ENCODE peak calls at places on chromosomes 2 and 18, in five cellular contexts. U, B, R, O and A are unnamed samples.

GRCh38 chr18:25834061-25834460 is 256.4 kb downstream of the SS18 start:
- DNase-seq in U (no peak), B (no peak), R (no peak), O (no peak), A (no peak)

GRCh38 chr18:55287935-55288868 is 299.8 kb downstream of the TCF4 start:
- DNase-seq in U (no peak), B (no peak), R (no peak), O (no peak), A (no peak)

GRCh38 chr2:226868331-226868730 is 32.5 kb downstream of the RHBDD1 start:
- DNase-seq in U (peak), B (no peak), R (no peak), O (no peak), A (no peak)

GRCh38 chr2:1550658-1551316 is 137.5 kb downstream of the TPO start:
- DNase-seq in U (peak), B (peak), R (no peak), O (no peak), A (peak)

GRCh38 chr2:159600752-159601151 is 15.6 kb downstream of the BAZ2B start:
- DNase-seq in U (peak), B (no peak), R (peak), O (no peak), A (peak)

GRCh38 chr2:61707984-61708852 is 145.6 kb downstream of the FAM161A start:
- DNase-seq in U (peak), B (no peak), R (peak), O (no peak), A (peak)

GRCh38 chr2:68234405-68234804 is 17.9 kb downstream of the PPP3R1 start:
- DNase-seq in U (no peak), B (no peak), R (no peak), O (no peak), A (no peak)

GRCh38 chr18:2083691-2084090 is 487.6 kb downstream of the METTL4 start:
- DNase-seq in U (no peak), B (no peak), R (no peak), O (no peak), A (peak)

GRCh38 chr2:219045937-219046550 is 4.7 kb upstream of the CFAP65 start:
- DNase-seq in U (peak), B (peak), R (no peak), O (no peak), A (no peak)

DNA sequence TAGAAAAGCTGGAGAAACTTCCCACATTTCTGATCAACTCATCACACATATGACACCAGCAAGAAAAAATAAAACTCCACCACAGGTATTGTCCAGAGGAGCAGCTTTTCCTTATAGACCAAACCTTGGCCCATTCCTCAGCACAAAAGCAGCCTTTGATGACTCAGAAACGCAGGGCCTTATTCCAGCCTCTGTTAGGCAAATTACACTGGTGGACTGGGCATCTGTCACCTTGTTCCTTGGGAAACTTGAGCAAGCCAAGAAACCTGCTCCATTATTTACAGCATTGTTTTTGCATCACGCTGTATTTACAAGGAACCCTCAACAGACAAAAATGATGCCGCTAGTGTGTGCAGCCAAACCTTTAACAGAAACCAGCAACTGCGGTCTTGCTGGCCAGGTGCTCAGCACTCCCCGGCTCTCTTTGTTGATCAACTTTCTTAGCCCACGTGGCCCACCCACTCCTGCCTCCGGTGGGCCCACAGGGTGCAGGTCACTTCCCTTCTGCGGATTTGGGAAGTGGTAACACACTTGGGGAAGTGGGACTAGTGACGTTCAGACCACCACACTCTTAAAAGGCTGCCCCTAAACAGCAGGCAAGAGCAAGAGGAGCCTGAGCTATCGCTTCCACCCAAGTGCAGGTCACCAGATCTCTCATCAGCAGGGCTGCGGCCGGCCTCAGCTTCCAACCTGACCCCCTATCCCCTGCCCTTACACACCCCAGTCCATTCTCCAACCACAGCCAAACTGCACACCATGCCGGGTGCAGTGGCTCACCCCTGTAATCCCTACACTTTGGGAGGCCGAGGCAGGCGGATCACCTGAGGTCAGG is 1.5 kb downstream of the AP1S3 start:
- DNase-seq in U (no peak), B (no peak), R (no peak), O (no peak), A (no peak)
- H3K4me3 ChIP-seq in U (no peak), B (no peak), R (peak), O (no peak), A (peak)

GRCh38 chr2:16291226-16291625 is 350.9 kb downstream of the MYCN start:
- DNase-seq in U (no peak), B (no peak), R (no peak), O (no peak), A (no peak)
- TF ChIP-seq MAFK in U (no peak), B (no peak), R (no peak), O (no peak), A (no peak)

DNA sequence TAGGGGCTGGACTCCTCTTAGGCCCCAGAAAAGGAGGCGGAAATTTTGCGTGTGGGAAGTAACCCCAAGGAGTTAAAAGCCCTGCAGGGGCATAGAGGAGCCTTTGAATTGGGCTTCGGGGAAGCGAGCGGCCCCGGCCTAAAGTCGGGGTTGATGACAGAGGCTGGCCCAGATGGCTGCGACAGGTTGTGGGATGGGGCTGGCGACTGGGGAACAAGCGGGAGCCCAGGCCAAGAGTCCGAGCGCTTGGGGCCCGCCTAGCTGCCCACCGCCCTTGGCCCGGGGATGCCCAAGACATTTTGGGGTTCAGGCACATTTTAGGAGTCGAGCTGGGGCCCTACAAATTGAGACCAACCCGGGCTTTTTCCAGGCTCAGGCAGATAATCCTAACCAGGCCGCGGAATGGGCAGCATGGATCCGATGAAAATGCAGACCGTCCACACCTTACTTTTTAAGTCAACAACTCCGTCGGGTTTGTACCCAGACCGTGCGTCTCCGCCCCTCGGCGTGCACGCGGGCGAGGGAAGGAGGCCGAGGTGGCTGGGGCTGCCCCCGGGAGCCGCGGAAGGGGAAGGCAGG is 537 bp downstream of the RTKN start:
- DNase-seq in U (no peak), B (no peak), R (no peak), O (no peak), A (no peak)
- H3K4me3 ChIP-seq in U (no peak), B (no peak), R (peak), O (peak), A (peak)

DNA sequence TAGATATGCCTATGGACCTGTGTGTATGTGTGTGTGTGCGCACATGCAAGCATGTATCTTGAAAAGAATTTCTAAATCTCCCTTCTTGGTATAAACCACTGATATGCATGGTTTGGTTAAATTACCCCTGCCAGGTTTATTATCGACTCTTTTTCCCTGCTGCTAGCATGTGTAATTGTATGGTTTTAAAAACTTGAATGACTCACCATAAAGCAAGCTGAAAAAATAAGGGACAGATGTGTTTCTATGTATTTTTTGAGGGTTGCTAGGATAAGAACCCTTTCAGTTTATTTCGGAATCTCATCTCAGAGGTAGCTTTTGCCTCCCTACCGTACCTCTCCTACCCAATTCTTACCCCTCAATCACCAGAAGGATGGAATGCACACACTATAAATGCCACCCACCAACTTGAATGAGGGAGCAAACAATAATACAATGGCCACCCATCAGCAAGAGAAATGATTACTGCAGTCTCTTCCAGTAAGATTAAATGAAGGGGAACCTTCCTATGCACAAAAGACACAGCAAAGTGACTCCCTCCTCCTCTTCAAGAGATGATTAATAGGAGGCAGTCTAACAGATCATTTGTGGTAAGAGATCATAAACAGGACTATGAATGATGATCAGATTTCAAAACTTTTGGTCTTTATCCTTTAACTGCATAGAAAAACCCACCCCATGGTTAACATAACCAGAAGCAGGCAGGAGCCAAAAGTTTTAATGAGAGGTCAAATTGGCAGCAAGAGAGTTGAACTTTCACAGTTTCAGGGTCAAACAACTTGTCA is 357.2 kb downstream of the SATB2 start:
- DNase-seq in U (peak), B (no peak), R (no peak), O (no peak), A (no peak)
- TF ChIP-seq MAFK in U (no peak), B (no peak), R (no peak), O (no peak), A (no peak)

GRCh38 chr18:78721281-78721949 is 258.2 kb upstream of the SALL3 start:
- DNase-seq in U (no peak), B (no peak), R (no peak), O (no peak), A (no peak)
- H3K4me3 ChIP-seq in U (no peak), B (no peak), R (no peak), O (peak), A (no peak)

DNA sequence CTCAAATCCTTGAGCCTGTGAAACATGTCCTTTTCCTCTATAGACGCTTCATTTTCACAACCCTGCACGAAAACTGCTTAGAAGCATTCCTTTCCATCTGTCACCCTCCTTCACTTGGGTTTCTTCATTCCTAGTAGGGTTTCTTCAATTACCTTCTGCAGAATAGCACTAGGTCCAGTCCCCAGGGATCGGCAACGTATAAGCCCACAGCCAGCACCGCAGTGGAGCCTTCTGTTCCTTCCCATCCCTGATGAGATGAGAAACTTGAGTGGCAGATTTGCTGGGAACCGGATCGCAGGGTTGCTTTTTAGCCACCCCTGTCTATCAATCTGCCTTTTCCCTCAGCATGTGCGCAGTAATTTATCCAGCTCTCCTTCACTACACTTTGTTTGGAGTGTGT is 94.1 kb downstream of the CD8B2 start:
- DNase-seq in U (no peak), B (no peak), R (no peak), O (no peak), A (no peak)
- TF ChIP-seq MAFK in U (no peak), B (no peak), R (no peak), O (no peak), A (no peak)

DNA sequence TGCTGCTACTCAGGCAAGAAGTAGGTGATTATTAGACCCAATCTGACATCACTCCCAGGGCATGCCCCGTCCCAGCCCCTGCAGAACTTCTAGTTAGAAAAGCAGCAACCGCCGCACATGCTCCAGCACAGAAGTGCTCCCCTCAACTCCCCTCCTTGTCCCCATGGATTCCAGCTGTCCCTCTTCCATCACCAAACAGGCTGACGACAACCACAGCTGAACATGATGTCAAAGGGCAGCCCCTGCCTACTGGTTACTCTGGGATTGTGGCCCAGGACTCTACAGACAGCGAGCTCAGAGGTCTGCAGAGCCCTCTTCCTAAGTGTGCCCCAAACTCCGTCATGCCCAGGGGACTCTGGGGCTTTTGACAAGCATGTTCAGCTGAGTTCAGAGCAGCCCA is 148.2 kb downstream of the BCL11A start:
- DNase-seq in U (no peak), B (no peak), R (no peak), O (no peak), A (no peak)
- H3K4me3 ChIP-seq in U (no peak), B (no peak), R (no peak), O (no peak), A (no peak)

GRCh38 chr18:12470382-12471090 is 62.8 kb downstream of the PRELID3A start:
- DNase-seq in U (no peak), B (no peak), R (no peak), O (no peak), A (no peak)

GRCh38 chr18:12463191-12463590 is 55.5 kb downstream of the PRELID3A start:
- DNase-seq in U (no peak), B (no peak), R (no peak), O (no peak), A (no peak)

DNA sequence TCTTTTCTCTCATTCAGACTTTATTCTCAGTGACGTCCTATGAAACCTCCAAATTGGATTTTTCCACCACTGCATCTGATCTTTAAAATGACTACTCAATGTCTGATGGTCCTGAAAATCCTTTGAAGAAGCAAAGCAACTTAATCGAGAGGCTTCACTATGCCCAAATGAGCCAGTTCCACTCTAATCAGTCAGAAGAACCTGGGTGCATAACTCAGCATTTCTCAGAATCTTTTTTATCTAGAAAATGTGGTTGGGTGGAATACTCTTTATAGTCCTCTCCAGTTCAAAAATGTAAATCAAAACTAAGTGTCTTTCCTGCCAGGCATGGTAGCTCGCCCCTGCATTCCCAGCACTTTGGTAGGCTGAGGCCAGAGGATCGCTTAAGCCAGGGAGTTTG is 60.7 kb downstream of the PRELID3A start:
- DNase-seq in U (no peak), B (no peak), R (no peak), O (no peak), A (no peak)
- TF ChIP-seq MAFK in U (no peak), B (peak), R (no peak), O (no peak), A (no peak)

GRCh38 chr2:10415640-10416039 is 32.5 kb downstream of the ODC1 start:
- DNase-seq in U (no peak), B (no peak), R (no peak), O (no peak), A (no peak)
- H3K4me3 ChIP-seq in U (no peak), B (no peak), R (no peak), O (no peak), A (no peak)

GRCh38 chr2:213148572-213149331 is 2.7 kb downstream of the IKZF2 start:
- DNase-seq in U (no peak), B (no peak), R (no peak), O (no peak), A (no peak)

GRCh38 chr2:213149949-213150314 is 1.5 kb downstream of the IKZF2 start:
- DNase-seq in U (no peak), B (no peak), R (no peak), O (no peak), A (no peak)

GRCh38 chr2:213151437-213152064 is at the start of gene IKZF2:
- DNase-seq in U (peak), B (peak), R (peak), O (peak), A (peak)

GRCh38 chr2:213149332-213149875 is 2.0 kb downstream of the IKZF2 start:
- DNase-seq in U (peak), B (no peak), R (no peak), O (no peak), A (no peak)

DNA sequence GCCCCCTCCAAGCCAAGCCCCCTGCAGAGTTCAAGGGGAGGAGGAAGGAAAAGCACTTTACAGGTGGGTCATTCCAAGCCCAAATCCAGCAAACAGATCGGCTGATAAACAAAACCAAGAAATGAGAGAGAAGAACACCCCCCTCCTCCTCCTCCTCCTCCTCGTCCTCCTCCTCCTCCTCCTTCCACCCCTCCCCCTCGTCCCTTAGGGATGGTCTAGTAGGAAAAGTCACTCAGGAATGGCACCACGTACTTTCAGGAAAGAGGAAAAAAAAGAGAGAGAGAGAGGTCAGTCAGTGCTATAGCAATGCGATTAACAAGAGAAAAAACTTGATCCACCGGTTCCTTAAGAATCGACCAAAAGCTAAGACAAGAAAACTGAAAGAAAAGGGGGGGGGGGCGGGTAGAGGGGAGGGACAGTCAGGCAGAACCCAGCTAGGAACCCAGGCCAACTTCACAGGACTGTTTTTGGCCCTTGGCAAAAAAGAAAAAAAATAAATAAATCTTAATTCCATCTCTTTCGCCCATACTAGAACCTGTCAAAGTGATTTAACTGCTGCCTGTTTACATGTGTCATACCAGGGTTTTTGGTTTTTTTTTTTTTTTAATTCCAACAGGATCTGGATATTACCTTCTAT is 979 bp downstream of the IKZF2 start:
- DNase-seq in U (peak), B (no peak), R (no peak), O (no peak), A (no peak)
- TF ChIP-seq MAFK in U (no peak), B (no peak), R (no peak), O (no peak), A (no peak)